ENCODE peak calls at places on chromosomes 3 and 15, in four cellular contexts. H is A172, Y is NCI-H524, C is RPMI8226. U is an unnamed sample.

GRCh38 chr3:179801831-179802230 is 149.0 kb downstream of the USP13 start:
- DNase-seq in C (no peak), Y (no peak), H (no peak), U (no peak)

GRCh38 chr3:73502609-73503560 is 121.9 kb downstream of the PDZRN3 start:
- DNase-seq in H (peak), Y (peak), C (peak), U (peak)

GRCh38 chr3:108820586-108820985 is 2.0 kb upstream of the TRAT1 start:
- DNase-seq in H (no peak), C (no peak), Y (no peak), U (no peak)

GRCh38 chr3:173398111-173398479 is 551 bp downstream of the NLGN1 start:
- DNase-seq in H (no peak), Y (no peak), C (no peak), U (peak)

GRCh38 chr3:17432237-17432636 is 310.2 kb downstream of the TBC1D5 start:
- DNase-seq in Y (no peak), C (no peak), H (no peak), U (no peak)

GRCh38 chr3:43953814-43954241 is 263.1 kb downstream of the ABHD5 start:
- DNase-seq in H (peak), Y (no peak), C (no peak), U (peak)

GRCh38 chr3:16633948-16634347 is 28.7 kb upstream of the DAZL start:
- DNase-seq in Y (no peak), H (no peak), C (no peak), U (no peak)

GRCh38 chr15:58438956-58439355 is 7.2 kb downstream of the LIPC start:
- DNase-seq in C (peak), H (peak), Y (peak), U (peak)

GRCh38 chr3:133135303-133135702 is 97.1 kb downstream of the TMEM108 start:
- DNase-seq in H (no peak), C (no peak), Y (peak), U (no peak)

GRCh38 chr15:60052796-60053195 is 48.7 kb downstream of the FOXB1 start:
- DNase-seq in H (no peak), C (no peak), Y (no peak), U (no peak)

GRCh38 chr3:78029775-78030174 is 989.9 kb downstream of the ROBO2 start:
- DNase-seq in H (no peak), C (no peak), Y (no peak), U (no peak)

GRCh38 chr3:10194328-10195071 is 29.8 kb downstream of the IRAK2 start:
- DNase-seq in C (no peak), H (no peak), Y (no peak), U (no peak)

GRCh38 chr3:49807427-49808114 is 4.5 kb downstream of the INKA1 start:
- DNase-seq in C (no peak), Y (no peak), H (no peak), U (no peak)

GRCh38 chr15:26325495-26325894 is 447.4 kb downstream of the GABRB3 start:
- DNase-seq in Y (peak), C (no peak), H (no peak), U (no peak)

U was measured in RCC 7860.